ENCODE peak calls at places on chromosomes 1 and 21, in ten cellular contexts. A, H, L, G, Y, I, M, P, V and K are unnamed samples.

GRCh38 chr1:41417746-41418145 is 56.5 kb downstream of the FOXO6 start:
- DNase-seq in A (no peak), H (no peak), L (no peak), G (no peak), Y (no peak), I (no peak), M (no peak), P (no peak), V (no peak), K (no peak)

GRCh38 chr1:207316141-207316540 is 5.3 kb upstream of the CD55 start:
- DNase-seq in A (no peak), H (no peak), L (peak), G (no peak), Y (no peak), I (no peak), M (no peak), P (no peak), V (no peak), K (no peak)

GRCh38 chr21:26964379-26964778 is 2.5 kb downstream of the ADAMTS5 start:
- DNase-seq in A (peak), H (no peak), L (no peak), G (no peak), Y (no peak), I (no peak), M (no peak), P (no peak), V (peak), K (no peak)

GRCh38 chr1:233025156-233025555 is 74.7 kb downstream of the NTPCR start:
- DNase-seq in A (no peak), H (no peak), L (peak), G (no peak), Y (no peak), I (no peak), M (no peak), P (peak), V (peak), K (peak)

GRCh38 chr1:87718241-87718950 is 389.7 kb downstream of the LMO4 start:
- DNase-seq in A (no peak), H (no peak), L (no peak), G (no peak), Y (no peak), I (no peak), M (no peak), P (no peak), V (no peak), K (no peak)

GRCh38 chr1:205062319-205062718 is 19.3 kb downstream of the CNTN2 start:
- DNase-seq in A (no peak), H (no peak), L (no peak), G (no peak), Y (no peak), I (no peak), M (no peak), P (no peak), V (no peak), K (no peak)

GRCh38 chr1:109716570-109717090 is 4.6 kb downstream of the GSTM5 start:
- DNase-seq in A (no peak), H (no peak), L (no peak), G (no peak), Y (no peak), I (no peak), M (no peak), P (no peak), V (no peak), K (no peak)

GRCh38 chr1:168709896-168710305 is 19.1 kb downstream of the DPT start:
- DNase-seq in A (peak), H (no peak), L (no peak), G (no peak), Y (no peak), I (peak), M (no peak), P (no peak), V (peak), K (no peak)

GRCh38 chr1:221915764-221916163 is 173.9 kb upstream of the DUSP10 start:
- DNase-seq in A (no peak), H (no peak), L (no peak), G (no peak), Y (no peak), I (no peak), M (no peak), P (no peak), V (no peak), K (no peak)

GRCh38 chr1:85544689-85545203 is 35.8 kb upstream of the CCN1 start:
- DNase-seq in A (no peak), H (no peak), L (peak), G (no peak), Y (no peak), I (peak), M (no peak), P (no peak), V (peak), K (no peak)

GRCh38 chr1:234286206-234286605 is 87.0 kb upstream of the COA6 start:
- DNase-seq in A (no peak), H (no peak), L (no peak), G (no peak), Y (no peak), I (no peak), M (no peak), P (no peak), V (no peak), K (no peak)

GRCh38 chr1:89681045-89681729 is 48.3 kb downstream of the LRRC8C start:
- DNase-seq in A (no peak), H (no peak), L (no peak), G (no peak), Y (peak), I (no peak), M (no peak), P (peak), V (no peak), K (no peak)

GRCh38 chr1:57494679-57495078 is 70.8 kb upstream of the DAB1 start:
- DNase-seq in A (peak), H (no peak), L (no peak), G (no peak), Y (no peak), I (no peak), M (no peak), P (no peak), V (no peak), K (no peak)

GRCh38 chr1:172999349-172999748 is 51.4 kb downstream of the TNFSF18 start:
- DNase-seq in A (no peak), H (no peak), L (no peak), G (no peak), Y (no peak), I (no peak), M (no peak), P (no peak), V (no peak), K (no peak)

GRCh38 chr21:25283720-25284119 is 323.6 kb downstream of the MRPL39 start:
- DNase-seq in A (peak), H (no peak), L (no peak), G (no peak), Y (no peak), I (peak), M (no peak), P (peak), V (peak), K (no peak)

GRCh38 chr1:227192163-227192562 is 126.1 kb downstream of the CDC42BPA start:
- DNase-seq in A (peak), H (no peak), L (peak), G (peak), Y (peak), I (peak), M (no peak), P (peak), V (peak), K (no peak)

GRCh38 chr1:162753998-162754585 is 36.4 kb upstream of the HSD17B7 start:
- DNase-seq in A (no peak), H (no peak), L (no peak), G (no peak), Y (no peak), I (no peak), M (no peak), P (no peak), V (no peak), K (no peak)

GRCh38 chr1:210025870-210026269 is 87.9 kb downstream of the SYT14 start:
- DNase-seq in A (no peak), H (no peak), L (no peak), G (no peak), Y (no peak), I (no peak), M (no peak), P (no peak), V (no peak), K (no peak)

GRCh38 chr1:189970331-189971230 is 507.1 kb downstream of the BRINP3 start:
- DNase-seq in A (no peak), H (no peak), L (no peak), G (no peak), Y (no peak), I (no peak), M (no peak), P (no peak), V (peak), K (no peak)

GRCh38 chr1:50358962-50359361 is 64.3 kb downstream of the DMRTA2 start:
- DNase-seq in A (no peak), H (no peak), L (no peak), G (no peak), Y (no peak), I (no peak), M (no peak), P (no peak), V (no peak), K (no peak)

GRCh38 chr1:186155594-186155993 is 219.5 kb downstream of the TPR start:
- DNase-seq in A (peak), H (no peak), L (no peak), G (no peak), Y (no peak), I (peak), M (no peak), P (peak), V (peak), K (peak)

GRCh38 chr1:56147459-56147858 is 431.9 kb downstream of the PLPP3 start:
- DNase-seq in A (no peak), H (no peak), L (no peak), G (no peak), Y (no peak), I (no peak), M (no peak), P (no peak), V (no peak), K (no peak)

GRCh38 chr1:205052689-205053088 is 9.7 kb downstream of the CNTN2 start:
- DNase-seq in A (no peak), H (no peak), L (no peak), G (no peak), Y (no peak), I (no peak), M (no peak), P (no peak), V (no peak), K (no peak)